ENCODE peak calls at places on chromosome 12, in six cellular contexts. One of them, this sample, is unnamed.

GRCh38 chr12:104505095-104505819 is 48.5 kb downstream of the CHST11 start:
- DNase-seq in fibroblast of villous mesenchyme: no peak
- DNase-seq in epithelial cell of esophagus: no peak
- DNase-seq in Caco-2: no peak
- DNase-seq in A549: no peak
- DNase-seq in aorta: no peak
- DNase-seq in this sample: peak

GRCh38 chr12:122076743-122077495 is 1.6 kb upstream of the MLXIP start:
- DNase-seq in aorta: peak
- DNase-seq in epithelial cell of esophagus: no peak
- DNase-seq in fibroblast of villous mesenchyme: no peak
- DNase-seq in A549: no peak
- DNase-seq in Caco-2: no peak
- DNase-seq in this sample: no peak

GRCh38 chr12:112446008-112446725 is 27.4 kb downstream of the PTPN11 start:
- DNase-seq in fibroblast of villous mesenchyme: no peak
- DNase-seq in epithelial cell of esophagus: no peak
- DNase-seq in A549: no peak
- DNase-seq in Caco-2: no peak
- DNase-seq in aorta: no peak
- DNase-seq in this sample: no peak

GRCh38 chr12:116969615-116970575 is 59.1 kb downstream of the FBXW8 start:
- DNase-seq in aorta: no peak
- DNase-seq in Caco-2: no peak
- DNase-seq in A549: no peak
- DNase-seq in epithelial cell of esophagus: no peak
- DNase-seq in fibroblast of villous mesenchyme: no peak
- DNase-seq in this sample: no peak

GRCh38 chr12:91885851-91886250 is 259.8 kb downstream of the BTG1 start:
- DNase-seq in Caco-2: no peak
- DNase-seq in A549: no peak
- DNase-seq in aorta: no peak
- DNase-seq in fibroblast of villous mesenchyme: no peak
- DNase-seq in epithelial cell of esophagus: peak
- DNase-seq in this sample: no peak

GRCh38 chr12:58877243-58877743 is 43.0 kb downstream of the LRIG3 start:
- DNase-seq in epithelial cell of esophagus: peak
- DNase-seq in Caco-2: no peak
- DNase-seq in aorta: no peak
- DNase-seq in fibroblast of villous mesenchyme: peak
- DNase-seq in A549: peak
- DNase-seq in this sample: no peak

GRCh38 chr12:105670664-105671063 is 340.2 kb downstream of the C12orf75 start:
- DNase-seq in epithelial cell of esophagus: no peak
- DNase-seq in fibroblast of villous mesenchyme: no peak
- DNase-seq in A549: no peak
- DNase-seq in Caco-2: no peak
- DNase-seq in aorta: no peak
- DNase-seq in this sample: no peak

GRCh38 chr12:26239508-26240328 is 44.3 kb downstream of the SSPN start:
- DNase-seq in epithelial cell of esophagus: peak
- DNase-seq in aorta: peak
- DNase-seq in fibroblast of villous mesenchyme: peak
- DNase-seq in Caco-2: no peak
- DNase-seq in A549: peak
- DNase-seq in this sample: no peak

GRCh38 chr12:13234045-13234641 is 37.6 kb downstream of the EMP1 start:
- DNase-seq in Caco-2: peak
- DNase-seq in epithelial cell of esophagus: peak
- DNase-seq in fibroblast of villous mesenchyme: peak
- DNase-seq in aorta: no peak
- DNase-seq in A549: peak
- DNase-seq in this sample: peak

GRCh38 chr12:113203852-113204760 is 17.2 kb upstream of the TPCN1 start:
- DNase-seq in Caco-2: no peak
- DNase-seq in aorta: peak
- DNase-seq in epithelial cell of esophagus: no peak
- DNase-seq in fibroblast of villous mesenchyme: peak
- DNase-seq in A549: no peak
- DNase-seq in this sample: no peak

GRCh38 chr12:22409071-22409951 is 74.8 kb upstream of the ST8SIA1 start:
- DNase-seq in A549: no peak
- DNase-seq in epithelial cell of esophagus: no peak
- DNase-seq in fibroblast of villous mesenchyme: no peak
- DNase-seq in aorta: no peak
- DNase-seq in Caco-2: no peak
- DNase-seq in this sample: no peak

GRCh38 chr12:100504820-100505219 is 31.2 kb downstream of the NR1H4 start:
- DNase-seq in Caco-2: no peak
- DNase-seq in fibroblast of villous mesenchyme: no peak
- DNase-seq in aorta: no peak
- DNase-seq in A549: peak
- DNase-seq in epithelial cell of esophagus: no peak
- DNase-seq in this sample: no peak

GRCh38 chr12:113932411-113933196 is 33.5 kb downstream of the RBM19 start:
- DNase-seq in fibroblast of villous mesenchyme: peak
- DNase-seq in Caco-2: no peak
- DNase-seq in epithelial cell of esophagus: no peak
- DNase-seq in aorta: no peak
- DNase-seq in A549: no peak
- DNase-seq in this sample: no peak

GRCh38 chr12:47938093-47938492 is 25.3 kb upstream of the TMEM106C start:
- DNase-seq in A549: no peak
- DNase-seq in fibroblast of villous mesenchyme: peak
- DNase-seq in aorta: no peak
- DNase-seq in epithelial cell of esophagus: peak
- DNase-seq in Caco-2: no peak
- DNase-seq in this sample: no peak

GRCh38 chr12:55935742-55936151 is 4.8 kb downstream of the DGKA start:
- DNase-seq in aorta: peak
- DNase-seq in A549: no peak
- DNase-seq in fibroblast of villous mesenchyme: no peak
- DNase-seq in epithelial cell of esophagus: no peak
- DNase-seq in Caco-2: no peak
- DNase-seq in this sample: no peak

GRCh38 chr12:123479442-123480180 is 21.7 kb downstream of the SNRNP35 start:
- DNase-seq in aorta: no peak
- DNase-seq in A549: no peak
- DNase-seq in fibroblast of villous mesenchyme: no peak
- DNase-seq in Caco-2: no peak
- DNase-seq in epithelial cell of esophagus: no peak
- DNase-seq in this sample: no peak

GRCh38 chr12:95918194-95918993 is 24.0 kb downstream of the CCDC38 start:
- DNase-seq in Caco-2: peak
- DNase-seq in aorta: no peak
- DNase-seq in epithelial cell of esophagus: peak
- DNase-seq in fibroblast of villous mesenchyme: peak
- DNase-seq in A549: peak
- DNase-seq in this sample: peak

GRCh38 chr12:82470906-82471512 is 112.7 kb downstream of the METTL25 start:
- DNase-seq in A549: no peak
- DNase-seq in epithelial cell of esophagus: no peak
- DNase-seq in aorta: no peak
- DNase-seq in Caco-2: no peak
- DNase-seq in fibroblast of villous mesenchyme: no peak
- DNase-seq in this sample: no peak

GRCh38 chr12:11576104-11576503 is 73.4 kb upstream of the ETV6 start:
- DNase-seq in A549: peak
- DNase-seq in fibroblast of villous mesenchyme: no peak
- DNase-seq in epithelial cell of esophagus: peak
- DNase-seq in aorta: no peak
- DNase-seq in Caco-2: no peak
- DNase-seq in this sample: no peak

GRCh38 chr12:57216014-57216891 is at the start of gene NXPH4:
- DNase-seq in A549: no peak
- DNase-seq in Caco-2: peak
- DNase-seq in epithelial cell of esophagus: peak
- DNase-seq in aorta: peak
- DNase-seq in fibroblast of villous mesenchyme: no peak
- DNase-seq in this sample: peak

GRCh38 chr12:110966081-110966760 is 45.8 kb upstream of the MYL2 start:
- DNase-seq in fibroblast of villous mesenchyme: no peak
- DNase-seq in A549: no peak
- DNase-seq in epithelial cell of esophagus: no peak
- DNase-seq in aorta: no peak
- DNase-seq in Caco-2: no peak
- DNase-seq in this sample: no peak

DNA sequence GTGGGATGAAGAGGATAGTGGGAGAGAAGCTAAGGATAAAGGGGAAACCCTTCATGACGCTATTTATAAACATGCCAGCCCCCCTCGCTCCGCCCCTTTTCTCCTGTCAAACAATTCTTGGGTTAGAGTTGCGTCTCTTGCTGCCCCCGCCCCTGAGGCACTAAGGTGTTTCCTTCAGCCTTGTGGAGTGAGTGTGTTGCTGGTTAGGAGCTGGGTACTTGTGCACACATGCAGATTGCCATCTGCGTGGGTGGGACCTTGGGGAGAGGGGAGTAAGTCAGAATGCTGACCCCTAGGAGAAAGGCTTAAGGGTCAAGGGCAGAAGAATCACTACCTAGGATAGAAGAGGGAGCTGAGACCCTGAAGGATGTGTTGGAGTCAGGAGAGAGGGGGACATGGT is 5.4 kb downstream of the FOXJ2 start:
- DNase-seq in epithelial cell of esophagus: peak
- DNase-seq in A549: no peak
- DNase-seq in aorta: no peak
- DNase-seq in fibroblast of villous mesenchyme: no peak
- DNase-seq in Caco-2: no peak
- DNase-seq in this sample: no peak
- H3K4me3 ChIP-seq in epithelial cell of esophagus: no peak
- H3K4me3 ChIP-seq in A549: no peak
- H3K4me3 ChIP-seq in aorta: no peak
- H3K4me3 ChIP-seq in fibroblast of villous mesenchyme: no peak
- H3K4me3 ChIP-seq in Caco-2: no peak
- H3K4me3 ChIP-seq in this sample: no peak

DNA sequence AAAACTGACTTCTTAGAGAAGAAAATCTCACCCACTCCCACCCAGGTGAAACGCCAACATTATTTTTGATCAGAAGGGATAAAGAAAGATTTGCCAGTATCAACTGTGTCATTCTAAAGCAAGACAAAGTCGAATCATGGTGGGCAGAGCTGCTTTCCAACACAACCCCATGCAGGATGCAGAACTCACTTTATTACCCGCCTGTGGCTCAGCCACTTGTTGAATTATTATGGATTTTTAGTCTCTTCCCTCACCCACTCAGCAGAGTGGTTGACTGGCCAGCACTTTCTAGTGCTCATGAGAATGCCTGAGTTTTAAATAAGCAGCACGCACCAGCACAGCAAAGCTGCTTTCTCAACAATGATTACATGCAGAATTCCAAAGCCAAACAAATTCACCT is 32.1 kb downstream of the CRACR2A start:
- DNase-seq in Caco-2: no peak
- DNase-seq in aorta: no peak
- DNase-seq in A549: no peak
- DNase-seq in fibroblast of villous mesenchyme: no peak
- DNase-seq in epithelial cell of esophagus: no peak
- DNase-seq in this sample: no peak
- H3K4me3 ChIP-seq in Caco-2: no peak
- H3K4me3 ChIP-seq in aorta: no peak
- H3K4me3 ChIP-seq in A549: no peak
- H3K4me3 ChIP-seq in fibroblast of villous mesenchyme: no peak
- H3K4me3 ChIP-seq in epithelial cell of esophagus: no peak
- H3K4me3 ChIP-seq in this sample: no peak

DNA sequence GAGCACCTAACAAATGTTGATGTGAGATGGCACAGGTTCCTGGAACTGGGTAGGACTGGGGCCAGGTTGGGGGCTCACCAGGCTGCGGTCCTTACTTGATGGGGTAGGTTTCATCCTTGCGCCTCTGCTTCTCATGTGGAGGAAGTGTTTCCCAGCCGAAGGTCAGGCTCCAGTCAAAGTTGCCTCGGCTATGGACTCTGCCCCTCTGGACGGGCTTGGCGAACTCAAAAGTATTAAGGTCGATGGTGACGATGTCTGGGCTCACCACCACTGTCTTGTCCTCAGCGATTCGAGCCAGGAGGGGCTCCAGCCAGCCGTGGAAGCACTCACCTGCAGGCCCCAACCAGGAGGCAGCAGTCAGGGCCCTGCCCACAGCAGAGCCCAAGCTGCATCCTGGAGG is 17.5 kb upstream of the CELA1 start:
- DNase-seq in aorta: no peak
- DNase-seq in fibroblast of villous mesenchyme: no peak
- DNase-seq in A549: no peak
- DNase-seq in Caco-2: no peak
- DNase-seq in epithelial cell of esophagus: no peak
- DNase-seq in this sample: no peak
- H3K4me3 ChIP-seq in aorta: no peak
- H3K4me3 ChIP-seq in fibroblast of villous mesenchyme: no peak
- H3K4me3 ChIP-seq in A549: no peak
- H3K4me3 ChIP-seq in Caco-2: no peak
- H3K4me3 ChIP-seq in epithelial cell of esophagus: no peak
- H3K4me3 ChIP-seq in this sample: no peak

GRCh38 chr12:132190012-132190755 is 45.9 kb downstream of the NOC4L start:
- DNase-seq in A549: peak
- DNase-seq in epithelial cell of esophagus: peak
- DNase-seq in aorta: no peak
- DNase-seq in Caco-2: no peak
- DNase-seq in fibroblast of villous mesenchyme: no peak
- DNase-seq in this sample: peak

GRCh38 chr12:132188451-132189298 is 44.4 kb downstream of the NOC4L start:
- DNase-seq in epithelial cell of esophagus: no peak
- DNase-seq in aorta: no peak
- DNase-seq in A549: no peak
- DNase-seq in Caco-2: no peak
- DNase-seq in fibroblast of villous mesenchyme: no peak
- DNase-seq in this sample: no peak

GRCh38 chr12:132191715-132192553 is 47.7 kb downstream of the NOC4L start:
- DNase-seq in fibroblast of villous mesenchyme: no peak
- DNase-seq in aorta: no peak
- DNase-seq in A549: no peak
- DNase-seq in epithelial cell of esophagus: no peak
- DNase-seq in Caco-2: no peak
- DNase-seq in this sample: no peak

GRCh38 chr12:132189378-132190011 is 45.2 kb downstream of the NOC4L start:
- DNase-seq in epithelial cell of esophagus: peak
- DNase-seq in Caco-2: peak
- DNase-seq in aorta: peak
- DNase-seq in A549: peak
- DNase-seq in fibroblast of villous mesenchyme: peak
- DNase-seq in this sample: peak

DNA sequence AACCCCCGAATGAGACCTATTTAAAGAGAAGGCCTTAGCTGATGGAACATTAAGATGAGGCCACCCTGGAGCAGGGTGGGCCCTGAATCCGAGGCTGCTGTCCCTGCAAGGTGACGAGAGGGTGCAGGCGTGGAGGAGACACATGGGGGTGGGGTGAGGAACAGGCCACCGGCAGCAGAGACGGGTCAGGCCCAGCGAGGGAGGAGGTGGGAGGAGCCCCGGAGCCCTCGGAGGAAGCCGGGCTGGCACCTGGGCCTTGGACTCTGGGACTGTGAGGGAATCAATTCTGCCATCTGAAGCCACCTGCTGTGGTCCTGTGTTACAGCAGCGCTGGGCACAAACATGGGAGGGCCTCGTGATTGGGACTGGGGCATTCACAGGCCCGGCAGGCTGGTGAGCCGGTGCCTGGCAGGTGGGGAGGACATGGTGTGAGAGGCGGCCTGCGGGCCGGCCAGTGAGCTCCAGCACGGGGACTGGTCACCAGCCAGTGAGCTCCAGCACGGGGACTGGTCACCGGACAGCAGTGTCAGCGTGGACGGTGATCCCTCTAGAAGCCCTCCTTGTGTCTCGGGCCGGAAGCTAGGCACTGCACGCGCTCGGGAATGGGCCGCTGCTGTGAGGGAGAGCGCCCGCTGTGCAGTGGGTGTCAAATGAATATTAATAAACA is 46.7 kb downstream of the NOC4L start:
- DNase-seq in Caco-2: no peak
- DNase-seq in aorta: no peak
- DNase-seq in fibroblast of villous mesenchyme: no peak
- DNase-seq in A549: no peak
- DNase-seq in epithelial cell of esophagus: no peak
- DNase-seq in this sample: no peak
- H3K4me3 ChIP-seq in Caco-2: peak
- H3K4me3 ChIP-seq in aorta: no peak
- H3K4me3 ChIP-seq in fibroblast of villous mesenchyme: no peak
- H3K4me3 ChIP-seq in A549: no peak
- H3K4me3 ChIP-seq in epithelial cell of esophagus: no peak
- H3K4me3 ChIP-seq in this sample: no peak

This sample was measured in HAP-1.